ENCODE peak calls at places on chromosomes 1 and 21, in eight cellular contexts. P is WTC11; J is hepatic stellate cell; Q is D341Med; D is stomach; Y is heart left ventricle; U is HCT116; L is activated CD8-positive, alpha-beta memory T cell treated with anti-CD3 and anti-CD28 coated beads, Interleukin-2, amount 50 U/mL, for 4 hours. B is an unnamed sample.

GRCh38 chr21:45640001-45640887 is 3.3 kb upstream of the PCBP3 start:
- DNase-seq in P (no peak), J (no peak), Q (peak; percentile 39), D (no peak), Y (no peak), U (no peak), L (peak; percentile 14), B (no peak)

GRCh38 chr21:32481875-32482408 is 69.4 kb downstream of the EVA1C start:
- DNase-seq in P (no peak), J (no peak), Q (no peak), D (no peak), Y (no peak), U (no peak), L (no peak), B (no peak)

GRCh38 chr21:45788635-45789506 is 145.3 kb downstream of the PCBP3 start:
- DNase-seq in P (no peak), J (no peak), Q (no peak), D (no peak), Y (no peak), U (no peak), L (no peak), B (no peak)

GRCh38 chr21:38989745-38990423 is 184.2 kb downstream of the ETS2 start:
- DNase-seq in P (no peak), J (peak; percentile 61), Q (no peak), D (peak; percentile 59), Y (no peak), U (no peak), L (no peak), B (peak; percentile 71)

GRCh38 chr1:10730985-10731384 is 65.5 kb downstream of the CASZ1 start:
- DNase-seq in P (no peak), J (no peak), Q (no peak), D (no peak), Y (no peak), U (peak; percentile 64), L (no peak), B (peak; percentile 36)

GRCh38 chr1:22257286-22258275 is 114.7 kb upstream of the WNT4 start:
- DNase-seq in P (no peak), J (no peak), Q (no peak), D (peak; percentile 78), Y (no peak), U (no peak), L (no peak), B (no peak)

GRCh38 chr1:3984586-3984985 is 84.5 kb upstream of the C1orf174 start:
- DNase-seq in P (no peak), J (no peak), Q (no peak), D (no peak), Y (no peak), U (no peak), L (no peak), B (no peak)

GRCh38 chr1:229070168-229070567 is 200.7 kb upstream of the RAB4A start:
- DNase-seq in P (no peak), J (no peak), Q (no peak), D (peak; percentile 81), Y (peak; percentile 75), U (no peak), L (no peak), B (peak; percentile 94)

GRCh38 chr1:31019401-31019800 is 46.1 kb downstream of the PUM1 start:
- DNase-seq in P (no peak), J (no peak), Q (no peak), D (no peak), Y (no peak), U (no peak), L (no peak), B (no peak)

GRCh38 chr1:91011726-91012125 is 10.1 kb downstream of the ZNF644 start:
- DNase-seq in P (no peak), J (no peak), Q (no peak), D (no peak), Y (no peak), U (no peak), L (no peak), B (no peak)

GRCh38 chr1:154962238-154962678 is 676 bp upstream of the PYGO2 start:
- DNase-seq in P (no peak), J (no peak), Q (no peak), D (no peak), Y (no peak), U (no peak), L (no peak), B (no peak)

GRCh38 chr1:212013672-212014071 is 21.7 kb downstream of the INTS7 start:
- DNase-seq in P (no peak), J (no peak), Q (no peak), D (no peak), Y (no peak), U (no peak), L (no peak), B (no peak)

GRCh38 chr1:22854688-22855565 is 117.7 kb downstream of the LACTBL1 start:
- DNase-seq in P (no peak), J (no peak), Q (no peak), D (no peak), Y (no peak), U (no peak), L (no peak), B (no peak)

GRCh38 chr1:19799233-19799876 is 361 bp downstream of the TMCO4 start:
- DNase-seq in P (no peak), J (peak; percentile 66), Q (no peak), D (peak; percentile 84), Y (peak; percentile 46), U (no peak), L (peak; percentile 52), B (peak; percentile 75)

GRCh38 chr1:161021959-161022332 is 994 bp upstream of the F11R start:
- DNase-seq in P (no peak), J (no peak), Q (no peak), D (no peak), Y (no peak), U (no peak), L (no peak), B (no peak)

GRCh38 chr21:41480086-41480690 is 27.8 kb downstream of the TMPRSS2 start:
- DNase-seq in P (no peak), J (no peak), Q (no peak), D (peak; percentile 86), Y (no peak), U (no peak), L (no peak), B (no peak)

GRCh38 chr1:204350857-204351573 is 8.7 kb downstream of the PLEKHA6 start:
- DNase-seq in P (peak; percentile 94), J (peak; percentile 86), Q (no peak), D (peak; percentile 77), Y (peak; percentile 68), U (no peak), L (no peak), B (peak; percentile 55)

GRCh38 chr1:33219886-33220661 is 36.2 kb upstream of the ZNF362 start:
- DNase-seq in P (no peak), J (no peak), Q (peak; percentile 71), D (no peak), Y (no peak), U (peak; percentile 60), L (no peak), B (peak; percentile 28)

GRCh38 chr1:32142446-32143301 is 34.8 kb downstream of the KPNA6 start:
- DNase-seq in P (no peak), J (peak; percentile 80), Q (peak; percentile 37), D (peak; percentile 31), Y (peak; percentile 62), U (no peak), L (no peak), B (peak; percentile 13)

GRCh38 chr21:25963186-25963585 is 207.4 kb downstream of the APP start:
- DNase-seq in P (no peak), J (no peak), Q (no peak), D (no peak), Y (no peak), U (peak; percentile 75), L (no peak), B (peak; percentile 4)

GRCh38 chr1:41700581-41700980 is 216.1 kb upstream of the EDN2 start:
- DNase-seq in P (no peak), J (no peak), Q (no peak), D (no peak), Y (no peak), U (no peak), L (no peak), B (no peak)

GRCh38 chr1:183255073-183255472 is 69.0 kb downstream of the LAMC2 start:
- DNase-seq in P (no peak), J (no peak), Q (no peak), D (no peak), Y (no peak), U (no peak), L (no peak), B (no peak)